ENCODE peak calls at places on chromosomes 6 and 20, in five cellular contexts. G is progenitor cell of endocrine pancreas, E is psoas muscle, T is GM20000, I is left lung. Q is an unnamed sample.

GRCh38 chr20:10171864-10172751 is 46.5 kb upstream of the SNAP25 start:
- DNase-seq in G (peak), E (peak), T (no peak), I (peak), Q (peak)

GRCh38 chr6:108837236-108837971 is 10.8 kb upstream of the ARMC2 start:
- DNase-seq in G (no peak), E (no peak), T (no peak), I (no peak), Q (no peak)

GRCh38 chr20:1876975-1877603 is 18.1 kb upstream of the SIRPA start:
- DNase-seq in G (no peak), E (no peak), T (peak), I (no peak), Q (peak)

GRCh38 chr6:140572129-140572528 is 1197.7 kb upstream of the CITED2 start:
- DNase-seq in G (no peak), E (no peak), T (no peak), I (no peak), Q (no peak)

GRCh38 chr6:24910850-24911712 is 24.7 kb downstream of the RIPOR2 start:
- DNase-seq in G (peak), E (peak), T (peak), I (peak), Q (peak)

GRCh38 chr6:33756211-33756954 is 9.7 kb upstream of the IP6K3 start:
- DNase-seq in G (no peak), E (no peak), T (no peak), I (no peak), Q (no peak)

GRCh38 chr20:57627972-57628650 is 7.9 kb upstream of the ZBP1 start:
- DNase-seq in G (no peak), E (no peak), T (peak), I (peak), Q (peak)

GRCh38 chr6:159830481-159831372 is 30.7 kb downstream of the PNLDC1 start:
- DNase-seq in G (no peak), E (no peak), T (no peak), I (no peak), Q (no peak)

GRCh38 chr6:99905209-99906106 is 88.6 kb downstream of the MCHR2 start:
- DNase-seq in G (no peak), E (no peak), T (peak), I (no peak), Q (peak)

GRCh38 chr20:41213150-41213820 is 75.9 kb downstream of the PLCG1 start:
- DNase-seq in G (no peak), E (no peak), T (no peak), I (no peak), Q (no peak)

GRCh38 chr20:44836596-44837120 is 26.3 kb upstream of the RIMS4 start:
- DNase-seq in G (no peak), E (no peak), T (no peak), I (no peak), Q (no peak)

GRCh38 chr20:55918471-55918870 is 86.8 kb downstream of the CBLN4 start:
- DNase-seq in G (no peak), E (no peak), T (no peak), I (no peak), Q (no peak)

GRCh38 chr6:12582421-12583110 is 134.0 kb upstream of the PHACTR1 start:
- DNase-seq in G (no peak), E (no peak), T (no peak), I (no peak), Q (no peak)
- TF ChIP-seq CTCF in G (no peak), E (no peak), T (no peak), I (no peak), Q (no peak)

GRCh38 chr20:19814241-19814640 is 56.2 kb downstream of the RIN2 start:
- DNase-seq in G (no peak), E (no peak), T (no peak), I (no peak), Q (no peak)

GRCh38 chr20:19813839-19814238 is 55.8 kb downstream of the RIN2 start:
- DNase-seq in G (no peak), E (no peak), T (no peak), I (no peak), Q (no peak)

GRCh38 chr20:19816386-19816785 is 58.3 kb downstream of the RIN2 start:
- DNase-seq in G (no peak), E (no peak), T (no peak), I (no peak), Q (no peak)

GRCh38 chr20:19817017-19817416 is 59.0 kb downstream of the RIN2 start:
- DNase-seq in G (no peak), E (no peak), T (no peak), I (no peak), Q (no peak)

DNA sequence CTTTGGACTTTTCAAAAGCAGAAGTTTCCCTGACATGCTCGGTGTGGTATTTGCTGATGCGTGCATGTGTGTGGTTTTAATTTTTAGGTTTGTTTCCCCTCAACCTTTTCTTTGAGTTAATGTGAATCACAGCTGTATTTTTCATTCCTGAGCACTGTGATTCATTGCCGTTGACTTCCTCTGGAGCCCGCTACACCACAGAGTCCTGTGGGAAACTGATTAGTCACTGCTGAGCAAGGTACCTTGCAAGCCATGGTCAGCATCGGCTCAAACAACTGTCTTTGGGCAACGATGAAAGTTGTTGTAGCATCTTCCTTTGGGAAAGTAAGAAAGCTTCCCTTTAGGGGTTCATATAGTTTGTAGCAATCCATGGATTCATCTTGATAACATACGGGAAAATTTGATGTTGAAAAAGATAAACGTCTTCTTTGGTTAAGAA is 57.5 kb downstream of the RIN2 start:
- DNase-seq in G (no peak), E (peak), T (no peak), I (no peak), Q (no peak)
- TF ChIP-seq CTCF in G (no peak), E (no peak), T (no peak), I (no peak), Q (no peak)

DNA sequence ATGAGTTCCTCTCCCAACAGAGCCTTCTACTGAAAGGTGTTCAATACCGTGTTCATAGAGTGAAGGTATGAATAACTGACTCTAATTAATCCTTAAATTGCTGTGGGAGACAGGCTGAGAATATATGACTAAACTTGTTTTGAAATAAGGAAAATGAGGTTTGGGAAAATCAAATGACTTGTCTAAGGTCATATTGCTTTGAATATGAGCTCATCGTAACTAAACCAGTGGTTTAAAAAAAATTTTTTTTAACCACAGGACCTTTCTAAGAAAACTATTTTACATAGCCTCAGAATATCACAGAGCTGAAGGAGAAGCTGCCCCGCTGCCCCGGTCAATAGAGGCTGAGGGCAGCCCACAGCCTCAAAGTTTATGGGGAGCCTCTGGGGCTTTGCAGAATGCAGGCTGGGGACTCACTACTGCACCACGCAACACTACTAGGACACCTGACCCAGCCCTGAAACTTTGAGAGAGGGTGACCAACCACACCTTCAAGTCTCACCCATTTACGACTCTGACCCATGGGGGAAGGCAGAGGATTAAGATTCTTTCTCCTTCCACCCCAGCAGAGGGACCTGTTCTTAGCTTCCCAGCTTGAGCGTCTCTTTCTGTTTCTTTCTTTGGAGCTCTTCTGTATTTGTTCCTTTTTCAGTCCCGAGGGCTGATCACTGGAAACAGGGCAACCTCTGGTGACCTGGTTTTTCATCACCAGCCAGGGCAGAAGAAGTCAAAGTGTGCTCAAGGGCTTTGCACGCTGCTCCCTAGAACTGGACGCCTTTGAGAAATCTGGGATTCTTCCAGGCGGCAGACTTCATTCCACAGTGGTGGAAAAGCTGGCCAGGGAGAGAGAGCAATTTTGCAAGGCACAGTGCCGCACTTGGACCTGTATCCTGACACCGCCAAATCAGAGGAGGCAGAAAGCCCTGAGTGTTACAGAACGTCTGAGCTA is 220.2 kb downstream of the ATXN1 start:
- DNase-seq in G (no peak), E (peak), T (peak), I (no peak), Q (peak)
- TF ChIP-seq CTCF in G (no peak), E (no peak), T (no peak), I (no peak), Q (no peak)

GRCh38 chr6:21023210-21023609 is 489.0 kb downstream of the CDKAL1 start:
- DNase-seq in G (no peak), E (no peak), T (no peak), I (no peak), Q (no peak)

GRCh38 chr6:21024621-21025020 is 490.4 kb downstream of the CDKAL1 start:
- DNase-seq in G (no peak), E (no peak), T (no peak), I (no peak), Q (no peak)

GRCh38 chr6:21022343-21023107 is 488.3 kb downstream of the CDKAL1 start:
- DNase-seq in G (no peak), E (no peak), T (peak), I (peak), Q (peak)

GRCh38 chr6:21019614-21020013 is 485.4 kb downstream of the CDKAL1 start:
- DNase-seq in G (no peak), E (no peak), T (no peak), I (no peak), Q (no peak)
- TF ChIP-seq CTCF in G (no peak), E (no peak), T (no peak), I (no peak), Q (no peak)

GRCh38 chr20:38941726-38942389 is 15.6 kb downstream of the FAM83D start:
- DNase-seq in G (no peak), E (no peak), T (no peak), I (no peak), Q (no peak)
- TF ChIP-seq CTCF in G (no peak), E (no peak), T (no peak), I (no peak), Q (no peak)

DNA sequence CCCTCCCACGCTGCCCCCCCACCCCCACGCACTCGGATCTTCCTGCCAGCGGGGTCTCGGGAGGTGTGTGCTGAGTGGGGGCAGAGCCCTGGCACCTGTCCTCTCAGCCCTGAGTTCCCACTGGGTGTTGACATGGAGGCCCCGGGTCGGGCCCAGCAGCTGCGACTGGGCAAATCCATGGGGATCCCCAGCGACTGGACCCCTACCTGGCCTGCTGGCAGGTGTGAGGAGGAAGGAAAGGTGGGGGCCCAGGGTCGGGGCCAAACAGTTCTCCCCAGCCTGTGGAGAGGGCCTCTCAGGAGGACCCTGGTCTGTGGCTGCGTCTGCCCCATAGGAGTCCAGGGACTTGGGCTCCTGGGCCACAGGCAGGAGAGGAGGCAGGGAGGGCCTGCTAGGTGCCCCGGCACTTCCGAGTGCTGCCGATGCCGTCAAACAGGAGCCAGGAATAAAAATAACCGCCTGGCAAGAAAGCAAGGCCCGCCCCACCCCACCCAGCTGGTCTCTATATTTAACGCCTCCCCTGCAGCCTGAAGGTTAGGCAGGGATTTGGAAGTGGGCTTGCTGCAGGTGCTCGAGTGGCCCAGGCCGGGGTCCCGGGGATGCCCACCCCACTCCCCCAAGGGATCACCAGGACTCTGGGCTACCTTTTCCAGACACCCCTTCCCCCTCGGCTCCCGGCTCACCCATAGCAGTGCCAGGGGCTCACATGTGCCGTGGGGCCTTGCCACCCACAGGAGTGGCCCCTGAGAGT is 1.4 kb upstream of the EEF1A2 start:
- DNase-seq in G (peak), E (no peak), T (no peak), I (no peak), Q (no peak)
- TF ChIP-seq CTCF in G (no peak), E (no peak), T (no peak), I (no peak), Q (no peak)

DNA sequence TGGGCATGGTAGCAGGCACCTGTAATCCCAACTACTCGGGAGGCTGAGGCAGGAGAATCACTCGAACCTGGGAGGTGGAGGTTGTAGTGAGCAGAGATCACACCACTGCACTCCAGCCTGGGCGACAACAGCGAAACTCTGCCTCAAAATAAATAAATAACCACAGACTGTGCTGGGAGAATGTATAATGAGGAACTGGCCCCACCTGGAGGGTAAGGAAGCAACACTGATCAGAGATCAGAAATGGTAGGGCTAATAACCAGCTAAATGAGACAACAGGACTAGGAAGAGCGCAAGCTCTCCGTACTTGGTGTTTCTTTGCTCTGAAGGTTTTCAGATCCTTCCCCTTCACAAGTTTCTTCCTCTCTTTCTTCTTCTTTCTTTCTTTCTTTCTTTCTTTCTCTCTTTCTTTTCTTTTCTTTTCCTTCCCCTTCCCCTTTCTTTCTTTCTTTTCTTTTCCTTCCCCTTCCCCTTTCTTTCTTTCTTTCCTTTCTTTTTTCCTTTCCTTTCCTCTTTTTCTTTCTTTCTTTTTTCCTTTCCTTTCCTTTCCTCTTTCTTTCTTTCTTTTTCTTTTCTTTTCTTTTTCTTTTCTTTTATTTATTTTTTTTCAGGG is 14.6 kb downstream of the CCM2L start:
- DNase-seq in G (no peak), E (no peak), T (no peak), I (no peak), Q (no peak)
- TF ChIP-seq CTCF in G (no peak), E (no peak), T (no peak), I (no peak), Q (peak)

GRCh38 chr6:111586554-111586953 is 19.1 kb downstream of the TRAF3IP2 start:
- DNase-seq in G (no peak), E (no peak), T (no peak), I (no peak), Q (no peak)
- TF ChIP-seq CTCF in G (no peak), E (no peak), T (no peak), I (no peak), Q (no peak)